ENCODE peak calls at places on chromosomes 16 and 17, in five cellular contexts. One of them, this sample, is unnamed.

GRCh38 chr17:74281799-74282198 is 7.8 kb downstream of the DNAI2 start:
- DNase-seq in heart right ventricle: no peak
- DNase-seq in adipocyte: no peak
- DNase-seq in neural progenitor cell: no peak
- DNase-seq in body of pancreas: no peak
- DNase-seq in this sample: no peak

GRCh38 chr17:1743094-1743452 is 402 bp downstream of the SERPINF2 start:
- DNase-seq in heart right ventricle: no peak
- DNase-seq in adipocyte: no peak
- DNase-seq in neural progenitor cell: no peak
- DNase-seq in body of pancreas: no peak
- DNase-seq in this sample: no peak

GRCh38 chr17:73820686-73821448 is 176.6 kb upstream of the SDK2 start:
- DNase-seq in heart right ventricle: no peak
- DNase-seq in adipocyte: no peak
- DNase-seq in neural progenitor cell: peak; percentile 86
- DNase-seq in body of pancreas: peak; percentile 42
- DNase-seq in this sample: no peak

GRCh38 chr16:74842413-74842812 is 67.8 kb upstream of the FA2H start:
- DNase-seq in heart right ventricle: no peak
- DNase-seq in adipocyte: no peak
- DNase-seq in neural progenitor cell: no peak
- DNase-seq in body of pancreas: no peak
- DNase-seq in this sample: no peak

GRCh38 chr17:82781894-82782274 is 30.0 kb downstream of the TBCD start:
- DNase-seq in heart right ventricle: peak; percentile 79
- DNase-seq in adipocyte: peak; percentile 89
- DNase-seq in neural progenitor cell: peak; percentile 84
- DNase-seq in body of pancreas: peak; percentile 84
- DNase-seq in this sample: peak; percentile 37

GRCh38 chr16:30142672-30143346 is 19.8 kb upstream of the MAPK3 start:
- DNase-seq in heart right ventricle: no peak
- DNase-seq in adipocyte: no peak
- DNase-seq in neural progenitor cell: peak; percentile 46
- DNase-seq in body of pancreas: no peak
- DNase-seq in this sample: no peak

GRCh38 chr16:49589721-49590120 is 216.1 kb downstream of the C16orf78 start:
- DNase-seq in heart right ventricle: no peak
- DNase-seq in adipocyte: no peak
- DNase-seq in neural progenitor cell: peak; percentile 71
- DNase-seq in body of pancreas: no peak
- DNase-seq in this sample: no peak

GRCh38 chr17:16363749-16364536 is 10.7 kb upstream of the CENPV start:
- DNase-seq in heart right ventricle: peak; percentile 68
- DNase-seq in adipocyte: peak; percentile 92
- DNase-seq in neural progenitor cell: peak; percentile 88
- DNase-seq in body of pancreas: peak; percentile 87
- DNase-seq in this sample: peak; percentile 68

GRCh38 chr17:19298561-19299213 is 61.5 kb downstream of the EPN2 start:
- DNase-seq in heart right ventricle: no peak
- DNase-seq in adipocyte: peak; percentile 22
- DNase-seq in neural progenitor cell: no peak
- DNase-seq in body of pancreas: no peak
- DNase-seq in this sample: no peak

DNA sequence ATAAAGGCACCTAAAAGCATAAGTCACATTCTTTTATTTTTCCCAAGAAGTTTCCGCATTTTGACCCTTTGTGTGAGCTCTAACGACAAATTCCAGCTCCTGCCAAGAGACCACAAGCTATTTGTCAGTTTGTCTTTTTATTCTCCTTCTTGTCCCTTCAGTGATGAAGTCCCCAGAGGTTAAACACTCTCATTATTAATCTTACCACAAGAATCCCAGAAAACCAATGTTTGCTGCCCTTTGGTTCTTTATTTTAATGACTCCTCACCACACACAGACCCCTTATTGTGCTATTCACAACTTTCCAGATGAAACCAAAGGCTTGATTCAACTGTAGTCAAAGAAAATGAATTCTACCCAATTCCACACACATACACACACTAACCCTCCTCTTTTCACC is 43.8 kb downstream of the PCTP start:
- DNase-seq in heart right ventricle: no peak
- DNase-seq in adipocyte: no peak
- DNase-seq in neural progenitor cell: no peak
- DNase-seq in body of pancreas: no peak
- DNase-seq in this sample: no peak
- H3K4me3 ChIP-seq in heart right ventricle: no peak overlapping the region
- H3K4me3 ChIP-seq in adipocyte: no peak overlapping the region
- H3K4me3 ChIP-seq in neural progenitor cell: no peak overlapping the region
- H3K4me3 ChIP-seq in body of pancreas: no peak overlapping the region
- H3K4me3 ChIP-seq in this sample: no peak overlapping the region

GRCh38 chr17:79002796-79003593 is 6.6 kb downstream of the CANT1 start:
- DNase-seq in heart right ventricle: no peak
- DNase-seq in adipocyte: no peak
- DNase-seq in neural progenitor cell: no peak
- DNase-seq in body of pancreas: no peak
- DNase-seq in this sample: no peak
- H3K4me3 ChIP-seq in heart right ventricle: no peak overlapping the region
- H3K4me3 ChIP-seq in adipocyte: no peak overlapping the region
- H3K4me3 ChIP-seq in neural progenitor cell: no peak overlapping the region
- H3K4me3 ChIP-seq in body of pancreas: no peak overlapping the region
- H3K4me3 ChIP-seq in this sample: no peak overlapping the region

GRCh38 chr17:75633484-75634375 is 496 bp downstream of the SMIM5 start:
- DNase-seq in heart right ventricle: peak; percentile 94
- DNase-seq in adipocyte: peak; percentile 98
- DNase-seq in neural progenitor cell: peak; percentile 95
- DNase-seq in body of pancreas: peak; percentile 97
- DNase-seq in this sample: peak; percentile 19
- H3K4me3 ChIP-seq in heart right ventricle: no peak overlapping the region
- H3K4me3 ChIP-seq in adipocyte: peak overlapping the region; percentile 4
- H3K4me3 ChIP-seq in neural progenitor cell: peak overlapping the region; percentile 38
- H3K4me3 ChIP-seq in body of pancreas: no peak overlapping the region
- H3K4me3 ChIP-seq in this sample: no peak overlapping the region

GRCh38 chr17:43994272-43995149 is 9.9 kb upstream of the NAGS start:
- DNase-seq in heart right ventricle: peak; percentile 54
- DNase-seq in adipocyte: peak; percentile 88
- DNase-seq in neural progenitor cell: peak; percentile 86
- DNase-seq in body of pancreas: peak; percentile 72
- DNase-seq in this sample: no peak
- H3K4me3 ChIP-seq in heart right ventricle: no peak overlapping the region
- H3K4me3 ChIP-seq in adipocyte: peak overlapping the region; percentile 76
- H3K4me3 ChIP-seq in neural progenitor cell: peak overlapping the region; percentile 50
- H3K4me3 ChIP-seq in body of pancreas: no peak overlapping the region
- H3K4me3 ChIP-seq in this sample: no peak overlapping the region

DNA sequence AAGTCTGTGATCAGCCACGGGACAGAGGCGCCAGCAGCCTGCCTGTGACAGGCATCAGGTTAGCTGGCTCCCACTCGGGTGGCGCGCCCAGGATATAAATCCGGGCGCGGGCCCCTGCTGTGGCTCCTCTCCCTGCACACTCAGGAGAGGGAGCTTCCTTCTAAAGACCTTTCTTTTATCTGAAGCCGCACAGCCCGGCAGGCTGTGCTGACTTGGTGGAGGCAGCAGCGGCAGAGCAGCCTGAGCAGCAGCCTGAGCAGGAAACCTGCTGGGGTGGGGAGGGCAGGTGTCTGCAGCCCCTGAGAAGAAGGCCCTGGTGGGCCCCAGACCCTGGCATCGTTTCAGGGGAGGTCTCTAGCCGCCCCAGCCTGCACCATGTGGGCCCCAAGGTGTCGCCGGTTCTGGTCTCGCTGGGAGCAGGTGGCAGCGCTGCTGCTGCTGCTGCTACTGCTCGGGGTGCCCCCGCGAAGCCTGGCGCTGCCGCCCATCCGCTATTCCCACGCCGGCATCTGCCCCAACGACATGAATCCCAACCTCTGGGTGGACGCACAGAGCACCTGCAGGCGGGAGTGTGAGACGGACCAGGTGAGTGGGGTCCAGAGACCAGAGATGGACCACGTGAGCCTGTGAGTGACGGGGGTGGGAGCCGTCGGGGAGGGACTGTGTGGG is at the start of gene WFIKKN2:
- DNase-seq in heart right ventricle: no peak
- DNase-seq in adipocyte: no peak
- DNase-seq in neural progenitor cell: peak; percentile 48
- DNase-seq in body of pancreas: no peak
- DNase-seq in this sample: no peak
- H3K4me3 ChIP-seq in heart right ventricle: peak within 1 kb of the TSS; percentile 4
- H3K4me3 ChIP-seq in adipocyte: peak within 1 kb of the TSS; percentile 61
- H3K4me3 ChIP-seq in neural progenitor cell: no peak within 1 kb of the TSS
- H3K4me3 ChIP-seq in body of pancreas: no peak within 1 kb of the TSS
- H3K4me3 ChIP-seq in this sample: no peak within 1 kb of the TSS

This sample was measured in GM12864.